ENCODE peak calls at places on chromosomes 5 and 9, in eight cellular contexts. J, P, V, B, Q, M, N and L are unnamed samples.

GRCh38 chr9:68416891-68417570 is 60.6 kb downstream of the PGM5 start:
- DNase-seq in J (no peak), P (no peak), V (no peak), B (no peak), Q (no peak), M (peak; percentile 3), N (peak; percentile 65), L (no peak)

GRCh38 chr9:14372437-14373318 is 58.7 kb upstream of the NFIB start:
- DNase-seq in J (peak; percentile 87), P (no peak), V (no peak), B (no peak), Q (peak; percentile 76), M (peak; percentile 62), N (peak; percentile 88), L (no peak)

GRCh38 chr9:85392270-85392669 is 349.5 kb downstream of the AGTPBP1 start:
- DNase-seq in J (no peak), P (no peak), V (no peak), B (no peak), Q (no peak), M (no peak), N (no peak), L (no peak)

GRCh38 chr5:171592076-171592475 is 172.6 kb downstream of the FGF18 start:
- DNase-seq in J (no peak), P (no peak), V (no peak), B (no peak), Q (no peak), M (no peak), N (peak; percentile 23), L (no peak)

GRCh38 chr9:16442622-16443021 is 427.8 kb downstream of the BNC2 start:
- DNase-seq in J (peak; percentile 45), P (no peak), V (no peak), B (no peak), Q (peak; percentile 80), M (peak; percentile 17), N (peak; percentile 79), L (no peak)

GRCh38 chr5:132674671-132675506 is 1.1 kb downstream of the IL4 start:
- DNase-seq in J (peak; percentile 97), P (no peak), V (peak; percentile 91), B (no peak), Q (no peak), M (peak; percentile 96), N (peak; percentile 38), L (no peak)

GRCh38 chr9:114172981-114173833 is 17.9 kb downstream of the COL27A1 start:
- DNase-seq in J (peak; percentile 49), P (no peak), V (no peak), B (no peak), Q (peak; percentile 83), M (peak; percentile 87), N (no peak), L (peak; percentile 44)

GRCh38 chr5:54637654-54638053 is 120.1 kb downstream of the SNX18 start:
- DNase-seq in J (no peak), P (no peak), V (no peak), B (no peak), Q (peak; percentile 77), M (peak; percentile 43), N (peak; percentile 86), L (no peak)

GRCh38 chr9:6978591-6978990 is 220.8 kb downstream of the KDM4C start:
- DNase-seq in J (no peak), P (no peak), V (no peak), B (no peak), Q (no peak), M (no peak), N (no peak), L (no peak)

GRCh38 chr9:127973169-127974001 is 7.4 kb downstream of the EEIG1 start:
- DNase-seq in J (no peak), P (no peak), V (no peak), B (peak; percentile 19), Q (peak; percentile 71), M (no peak), N (peak; percentile 48), L (no peak)

GRCh38 chr9:68560131-68560844 is 19.6 kb upstream of the TMEM252 start:
- DNase-seq in J (no peak), P (peak; percentile 20), V (no peak), B (peak; percentile 31), Q (peak; percentile 83), M (peak; percentile 3), N (peak; percentile 96), L (no peak)

GRCh38 chr9:136324501-136325300 is 2.6 kb upstream of the GPSM1 start:
- DNase-seq in J (no peak), P (no peak), V (no peak), B (no peak), Q (no peak), M (no peak), N (peak; percentile 74), L (no peak)

GRCh38 chr5:181281077-181281983 is 20.4 kb upstream of the TRIM52 start:
- DNase-seq in J (no peak), P (peak; percentile 67), V (no peak), B (no peak), Q (no peak), M (no peak), N (peak; percentile 95), L (no peak)

GRCh38 chr9:95506692-95507455 is 9.9 kb downstream of the PTCH1 start:
- DNase-seq in J (peak; percentile 62), P (peak; percentile 35), V (no peak), B (peak; percentile 51), Q (peak; percentile 77), M (peak; percentile 68), N (peak; percentile 86), L (no peak)

GRCh38 chr5:141732417-141732816 is 50.4 kb upstream of the ARAP3 start:
- DNase-seq in J (no peak), P (no peak), V (no peak), B (no peak), Q (no peak), M (no peak), N (no peak), L (no peak)

GRCh38 chr5:171365351-171365750 is 22.3 kb upstream of the NPM1 start:
- DNase-seq in J (no peak), P (no peak), V (no peak), B (no peak), Q (no peak), M (no peak), N (peak; percentile 80), L (peak; percentile 8)

GRCh38 chr9:115127191-115127817 is 9.3 kb upstream of the TNC start:
- DNase-seq in J (peak; percentile 97), P (no peak), V (no peak), B (no peak), Q (no peak), M (peak; percentile 51), N (no peak), L (no peak)

GRCh38 chr5:82330506-82330905 is 52.4 kb upstream of the RPS23 start:
- DNase-seq in J (no peak), P (no peak), V (no peak), B (no peak), Q (no peak), M (peak; percentile 56), N (no peak), L (no peak)

GRCh38 chr9:121703014-121703734 is 51.7 kb downstream of the DAB2IP start:
- DNase-seq in J (no peak), P (no peak), V (no peak), B (no peak), Q (no peak), M (no peak), N (peak; percentile 71), L (no peak)

GRCh38 chr9:112717669-112718331 is at the start of gene INIP:
- DNase-seq in J (peak; percentile 99), P (peak; percentile 85), V (peak; percentile 65), B (peak; percentile 97), Q (peak; percentile 97), M (peak; percentile 94), N (peak; percentile 99), L (peak; percentile 97)

GRCh38 chr9:131804826-131805225 is 65.0 kb upstream of the RAPGEF1 start:
- DNase-seq in J (no peak), P (no peak), V (no peak), B (no peak), Q (no peak), M (no peak), N (no peak), L (peak; percentile 29)

GRCh38 chr9:107213561-107214028 is 69.5 kb upstream of the RAD23B start:
- DNase-seq in J (peak; percentile 98), P (no peak), V (peak; percentile 94), B (peak; percentile 32), Q (no peak), M (peak; percentile 89), N (peak; percentile 59), L (no peak)

GRCh38 chr9:117434568-117434967 is 19.7 kb upstream of the ASTN2 start:
- DNase-seq in J (peak; percentile 52), P (no peak), V (no peak), B (no peak), Q (no peak), M (no peak), N (peak; percentile 81), L (no peak)

GRCh38 chr9:93965830-93966577 is 10.8 kb upstream of the BARX1 start:
- DNase-seq in J (no peak), P (no peak), V (no peak), B (peak; percentile 8), Q (no peak), M (no peak), N (peak; percentile 87), L (no peak)
- TF ChIP-seq CTCF in J (peak; percentile 37), P (peak; percentile 29), V (no peak), B (no peak), Q (no peak), M (no peak), N (peak; percentile 73), L (peak; percentile 29)

GRCh38 chr5:3200356-3200755 is 395.3 kb upstream of the IRX1 start:
- DNase-seq in J (no peak), P (no peak), V (no peak), B (no peak), Q (no peak), M (no peak), N (no peak), L (peak; percentile 57)
- TF ChIP-seq CTCF in J (no peak), P (no peak), V (no peak), B (no peak), Q (no peak), M (no peak), N (no peak), L (no peak)

DNA sequence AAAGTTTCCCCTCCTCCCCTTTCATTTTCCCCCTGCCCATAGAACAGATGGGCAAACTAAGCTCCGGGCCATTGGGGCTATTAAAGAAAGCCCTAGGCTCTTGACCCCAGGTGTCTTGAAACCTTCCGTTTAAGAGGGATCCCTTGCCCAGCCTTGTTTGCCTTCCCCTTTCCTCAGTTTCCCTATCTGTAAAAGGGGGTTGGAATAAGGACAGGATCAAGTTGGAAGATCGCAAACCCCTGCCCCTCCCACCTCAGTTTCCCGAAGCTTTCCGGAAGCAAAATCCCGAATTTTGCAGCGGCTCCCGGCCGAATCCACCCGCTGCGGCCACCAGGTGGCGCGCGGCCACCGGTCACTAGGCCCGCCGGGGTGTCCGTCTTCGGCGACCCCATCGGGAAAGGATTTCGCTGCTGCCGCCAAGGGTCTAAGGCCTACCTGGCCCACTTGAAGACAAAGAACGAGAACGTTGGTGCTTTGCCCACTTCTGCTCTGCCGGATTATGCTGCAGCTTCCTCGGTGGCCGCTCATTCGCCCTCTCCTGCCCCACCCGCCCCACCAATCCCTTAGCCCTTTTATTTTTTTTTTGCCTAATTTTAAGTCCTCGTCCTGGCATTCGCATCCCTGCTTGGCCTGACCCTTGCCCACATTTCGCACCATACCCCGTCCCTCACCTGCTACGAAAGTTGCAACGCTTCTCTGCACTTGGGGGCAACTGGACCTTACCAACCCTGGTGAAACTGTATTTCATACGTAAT is 933 bp upstream of the NR6A1 start:
- DNase-seq in J (peak; percentile 91), P (peak; percentile 80), V (no peak), B (no peak), Q (no peak), M (peak; percentile 59), N (peak; percentile 95), L (no peak)
- TF ChIP-seq CTCF in J (peak; percentile 99), P (peak; percentile 99), V (peak; percentile 91), B (peak; percentile 97), Q (peak; percentile 97), M (peak; percentile 80), N (peak; percentile 99), L (peak; percentile 100)

GRCh38 chr9:99044827-99045226 is 60.1 kb upstream of the TGFBR1 start:
- DNase-seq in J (no peak), P (no peak), V (no peak), B (no peak), Q (no peak), M (no peak), N (no peak), L (no peak)
- TF ChIP-seq CTCF in J (no peak), P (no peak), V (no peak), B (no peak), Q (no peak), M (no peak), N (no peak), L (no peak)